ENCODE peak calls at places on chromosomes 16 and 17, in five cellular contexts. R is HCT116, E is GM23248, D is neural progenitor cell, J is fibroblast of lung. X is an unnamed sample.

GRCh38 chr17:59152925-59153324 is 2.1 kb downstream of the SKA2 start:
- DNase-seq in R (no peak), E (no peak), D (no peak), J (no peak), X (no peak)

GRCh38 chr17:81942167-81942553 is 4.9 kb downstream of the MYADML2 start:
- DNase-seq in R (no peak), E (no peak), D (no peak), J (no peak), X (no peak)

GRCh38 chr17:2980904-2981246 is 82.5 kb downstream of the OR1D5 start:
- DNase-seq in R (no peak), E (no peak), D (no peak), J (no peak), X (no peak)

GRCh38 chr17:12201294-12201693 is 180.6 kb downstream of the MAP2K4 start:
- DNase-seq in R (no peak), E (no peak), D (no peak), J (no peak), X (no peak)

GRCh38 chr16:67236551-67237395 is 9.8 kb downstream of the TMEM208 start:
- DNase-seq in R (peak; percentile 69), E (peak; percentile 84), D (peak; percentile 59), J (peak; percentile 38), X (peak; percentile 98)

GRCh38 chr17:35807371-35808144 is 1.7 kb upstream of the TAF15 start:
- DNase-seq in R (no peak), E (peak; percentile 72), D (no peak), J (peak; percentile 62), X (no peak)

GRCh38 chr17:7214300-7215135 is 5.1 kb downstream of the DLG4 start:
- DNase-seq in R (peak; percentile 96), E (peak; percentile 98), D (peak; percentile 100), J (peak; percentile 95), X (peak; percentile 100)

GRCh38 chr17:38599398-38599856 is 6.3 kb downstream of the SRCIN1 start:
- DNase-seq in R (no peak), E (no peak), D (no peak), J (no peak), X (peak; percentile 71)

GRCh38 chr17:49552070-49552751 is 23.5 kb upstream of the NXPH3 start:
- DNase-seq in R (no peak), E (peak; percentile 52), D (no peak), J (peak; percentile 13), X (peak; percentile 50)

GRCh38 chr17:13864551-13864950 is 204.8 kb upstream of the COX10 start:
- DNase-seq in R (no peak), E (peak; percentile 83), D (no peak), J (peak; percentile 66), X (no peak)

GRCh38 chr16:19238386-19238785 is 47.1 kb upstream of the CLEC19A start:
- DNase-seq in R (no peak), E (no peak), D (no peak), J (no peak), X (no peak)

DNA sequence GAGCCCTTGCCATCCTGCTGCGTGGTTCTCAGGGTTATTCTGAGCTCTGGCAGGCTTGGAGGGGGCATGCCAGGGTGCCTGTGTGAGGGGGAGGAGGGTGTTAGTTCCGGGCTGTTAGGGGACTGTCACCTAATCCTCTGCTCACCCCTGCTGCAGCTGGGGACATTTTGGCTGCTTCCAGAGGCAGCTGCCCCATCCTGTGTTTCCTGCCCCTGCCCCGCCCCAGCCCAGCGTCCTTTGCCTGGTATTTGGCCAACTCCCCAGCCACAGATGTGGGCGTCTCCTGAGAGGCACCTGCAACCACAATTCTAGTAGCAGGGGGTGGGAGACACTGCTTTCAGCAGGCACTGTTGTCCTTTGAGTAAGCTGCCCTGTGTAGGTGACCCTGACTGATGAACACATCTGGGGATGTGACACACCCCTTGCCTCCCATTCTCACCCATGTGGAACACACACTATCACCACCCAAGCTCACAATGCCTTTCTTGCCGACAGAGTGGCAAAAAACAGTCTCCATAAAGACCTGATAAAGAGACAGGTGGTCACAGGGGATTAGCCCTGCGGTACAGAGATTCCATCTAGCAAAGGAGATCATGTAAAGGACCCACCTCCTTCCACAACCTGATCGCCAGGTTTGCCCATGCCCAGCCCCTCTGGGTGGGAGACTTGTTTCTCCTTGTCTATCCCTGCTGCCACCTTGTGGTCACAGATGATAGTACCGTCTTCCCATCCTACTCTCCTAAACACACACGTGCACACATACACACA is at the start of gene CHRNE:
- DNase-seq in R (peak; percentile 87), E (peak; percentile 71), D (peak; percentile 87), J (peak; percentile 68), X (peak; percentile 97)
- H3K27ac ChIP-seq in R (no peak within 1 kb of the TSS), E (no peak within 1 kb of the TSS), D (no peak within 1 kb of the TSS), J (no peak within 1 kb of the TSS), X (no peak within 1 kb of the TSS)

DNA sequence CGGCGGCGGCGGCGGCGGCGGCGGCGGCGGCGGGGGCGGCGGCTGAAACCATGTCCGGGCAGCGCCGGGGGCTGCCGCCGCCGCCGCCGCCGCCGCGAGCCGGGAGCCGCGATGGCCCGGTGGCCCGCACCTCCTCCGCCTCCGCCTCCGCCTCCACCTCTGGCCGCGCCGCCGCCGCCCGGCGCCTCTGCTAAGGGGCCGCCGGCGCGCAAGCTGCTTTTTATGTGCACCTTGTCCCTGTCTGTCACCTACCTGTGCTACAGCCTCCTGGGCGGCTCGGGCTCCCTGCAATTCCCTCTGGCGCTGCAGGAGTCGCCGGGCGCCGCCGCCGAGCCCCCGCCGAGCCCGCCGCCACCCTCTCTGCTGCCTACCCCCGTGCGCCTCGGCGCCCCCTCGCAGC is 548 bp downstream of the HS3ST4 start:
- DNase-seq in R (no peak), E (peak; percentile 9), D (peak; percentile 66), J (no peak), X (peak; percentile 67)
- H3K4me3 ChIP-seq in R (no peak overlapping the region), E (no peak overlapping the region), D (peak overlapping the region; percentile 56), J (no peak overlapping the region), X (no peak overlapping the region)

GRCh38 chr16:1342526-1343427 is 8.9 kb downstream of the TSR3 start:
- DNase-seq in R (peak; percentile 95), E (peak; percentile 86), D (peak; percentile 99), J (peak; percentile 72), X (peak; percentile 100)
- H3K9ac ChIP-seq in R (no peak overlapping the region), E (no peak overlapping the region), D (no peak overlapping the region), J (no peak overlapping the region), X (no peak overlapping the region)

GRCh38 chr17:4536742-4537411 is 18.3 kb downstream of the MYBBP1A start:
- DNase-seq in R (no peak), E (peak; percentile 43), D (no peak), J (no peak), X (peak; percentile 60)
- H3K27ac ChIP-seq in R (peak overlapping the region; percentile 38), E (no peak overlapping the region), D (no peak overlapping the region), J (no peak overlapping the region), X (no peak overlapping the region)

DNA sequence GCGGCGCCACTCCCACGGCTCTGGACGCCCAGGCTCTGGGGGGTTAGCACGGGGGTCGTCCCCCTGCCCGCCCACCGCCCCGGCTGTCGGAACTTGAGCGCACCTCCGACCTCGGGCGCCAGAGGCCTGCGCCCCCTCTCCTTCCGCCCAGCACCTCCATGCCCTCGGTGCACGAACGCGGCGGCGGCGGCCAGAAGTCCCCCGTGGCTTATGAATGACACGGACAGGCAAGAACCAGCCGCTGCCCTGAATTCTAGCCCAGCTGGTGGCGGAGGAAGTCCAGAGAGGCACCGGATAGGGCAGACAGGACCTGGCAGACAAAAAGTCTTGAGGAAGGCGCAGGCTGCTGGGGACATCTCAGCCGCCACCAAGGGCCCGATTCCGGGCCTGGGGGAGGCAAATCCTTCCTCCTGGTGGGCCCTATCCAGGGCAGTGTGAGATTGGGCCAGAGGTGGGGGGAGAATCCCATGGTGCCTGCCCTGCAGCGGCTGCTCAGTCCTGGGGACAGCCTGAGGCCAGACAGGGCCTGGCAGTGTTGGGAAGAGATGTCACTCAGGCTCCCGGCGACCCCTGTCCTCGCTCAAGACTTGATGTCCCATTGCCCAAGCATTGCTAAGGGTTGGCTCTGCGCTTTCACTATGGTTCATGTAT is 897 bp upstream of the CYGB start:
- DNase-seq in R (no peak), E (no peak), D (peak; percentile 64), J (no peak), X (peak; percentile 85)
- H3K4me3 ChIP-seq in R (no peak overlapping the region), E (peak overlapping the region; percentile 65), D (peak overlapping the region; percentile 50), J (peak overlapping the region; percentile 31), X (peak overlapping the region; percentile 56)

DNA sequence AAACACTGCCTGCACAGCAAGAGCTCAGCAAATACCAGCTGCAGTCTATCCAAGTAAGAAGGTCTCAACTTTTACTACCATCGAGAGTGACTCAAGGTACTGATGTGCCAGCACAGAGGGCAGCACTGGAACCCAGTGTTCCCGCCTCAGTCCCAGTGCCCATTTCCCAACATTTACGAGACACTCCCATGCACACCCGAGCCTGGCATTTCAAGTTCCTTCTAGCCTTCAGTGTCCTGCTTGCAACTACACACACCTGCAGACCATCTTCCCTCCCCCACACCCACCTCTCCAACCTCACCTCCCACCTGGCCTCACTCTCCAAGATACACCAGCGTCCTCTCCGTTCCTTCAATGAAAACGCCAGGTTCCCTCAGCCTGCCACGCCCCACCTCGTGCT is 3.2 kb downstream of the KLHDC4 start:
- DNase-seq in R (no peak), E (no peak), D (no peak), J (no peak), X (no peak)
- H3K9ac ChIP-seq in R (no peak overlapping the region), E (no peak overlapping the region), D (no peak overlapping the region), J (no peak overlapping the region), X (no peak overlapping the region)